ENCODE peak calls at places on chromosomes 11 and 22, in six cellular contexts. One of them, this sample, is unnamed.

GRCh38 chr22:50209893-50210292 is 9.1 kb downstream of the SELENOO start:
- DNase-seq in endodermal cell: peak
- DNase-seq in CD8-positive, alpha-beta memory T cell: peak
- DNase-seq in nephron progenitor cell: peak
- DNase-seq in ELF-1: peak
- DNase-seq in activated CD8-positive, alpha-beta T cell treated with anti-CD3 and anti-CD28 coated beads for 36 hours: peak
- DNase-seq in this sample: peak

GRCh38 chr11:58629857-58630256 is 7.4 kb downstream of the CNTF start:
- DNase-seq in activated CD8-positive, alpha-beta T cell treated with anti-CD3 and anti-CD28 coated beads for 36 hours: peak
- DNase-seq in nephron progenitor cell: no peak
- DNase-seq in ELF-1: peak
- DNase-seq in endodermal cell: peak
- DNase-seq in CD8-positive, alpha-beta memory T cell: no peak
- DNase-seq in this sample: no peak

GRCh38 chr22:30694171-30694637 is 470 bp upstream of the OSBP2 start:
- DNase-seq in endodermal cell: peak
- DNase-seq in activated CD8-positive, alpha-beta T cell treated with anti-CD3 and anti-CD28 coated beads for 36 hours: peak
- DNase-seq in CD8-positive, alpha-beta memory T cell: peak
- DNase-seq in ELF-1: peak
- DNase-seq in nephron progenitor cell: peak
- DNase-seq in this sample: peak

GRCh38 chr11:16612801-16613400 is 125.5 kb upstream of the C11orf58 start:
- DNase-seq in activated CD8-positive, alpha-beta T cell treated with anti-CD3 and anti-CD28 coated beads for 36 hours: no peak
- DNase-seq in CD8-positive, alpha-beta memory T cell: no peak
- DNase-seq in endodermal cell: peak
- DNase-seq in nephron progenitor cell: peak
- DNase-seq in ELF-1: peak
- DNase-seq in this sample: no peak

GRCh38 chr11:74870485-74870884 is 78.4 kb downstream of the XRRA1 start:
- DNase-seq in nephron progenitor cell: no peak
- DNase-seq in ELF-1: peak
- DNase-seq in activated CD8-positive, alpha-beta T cell treated with anti-CD3 and anti-CD28 coated beads for 36 hours: no peak
- DNase-seq in endodermal cell: peak
- DNase-seq in CD8-positive, alpha-beta memory T cell: no peak
- DNase-seq in this sample: no peak

GRCh38 chr11:850777-851762 is 8.4 kb downstream of the TSPAN4 start:
- DNase-seq in activated CD8-positive, alpha-beta T cell treated with anti-CD3 and anti-CD28 coated beads for 36 hours: peak
- DNase-seq in endodermal cell: peak
- DNase-seq in ELF-1: peak
- DNase-seq in nephron progenitor cell: peak
- DNase-seq in CD8-positive, alpha-beta memory T cell: no peak
- DNase-seq in this sample: no peak

GRCh38 chr22:24695958-24696511 is 78.5 kb downstream of the PIWIL3 start:
- DNase-seq in ELF-1: peak
- DNase-seq in nephron progenitor cell: peak
- DNase-seq in endodermal cell: peak
- DNase-seq in CD8-positive, alpha-beta memory T cell: no peak
- DNase-seq in activated CD8-positive, alpha-beta T cell treated with anti-CD3 and anti-CD28 coated beads for 36 hours: no peak
- DNase-seq in this sample: no peak

GRCh38 chr11:73470036-73470624 is 93.9 kb downstream of the RELT start:
- DNase-seq in CD8-positive, alpha-beta memory T cell: no peak
- DNase-seq in ELF-1: no peak
- DNase-seq in endodermal cell: no peak
- DNase-seq in nephron progenitor cell: no peak
- DNase-seq in activated CD8-positive, alpha-beta T cell treated with anti-CD3 and anti-CD28 coated beads for 36 hours: no peak
- DNase-seq in this sample: no peak

GRCh38 chr22:19597399-19597735 is 73.2 kb upstream of the CLDN5 start:
- DNase-seq in CD8-positive, alpha-beta memory T cell: no peak
- DNase-seq in activated CD8-positive, alpha-beta T cell treated with anti-CD3 and anti-CD28 coated beads for 36 hours: peak
- DNase-seq in nephron progenitor cell: no peak
- DNase-seq in ELF-1: no peak
- DNase-seq in endodermal cell: no peak
- DNase-seq in this sample: peak

GRCh38 chr11:3994030-3994640 is 100.5 kb upstream of the RRM1 start:
- DNase-seq in CD8-positive, alpha-beta memory T cell: no peak
- DNase-seq in endodermal cell: no peak
- DNase-seq in ELF-1: no peak
- DNase-seq in nephron progenitor cell: no peak
- DNase-seq in activated CD8-positive, alpha-beta T cell treated with anti-CD3 and anti-CD28 coated beads for 36 hours: no peak
- DNase-seq in this sample: no peak

GRCh38 chr11:117217685-117218084 is 14.2 kb downstream of the PCSK7 start:
- DNase-seq in activated CD8-positive, alpha-beta T cell treated with anti-CD3 and anti-CD28 coated beads for 36 hours: no peak
- DNase-seq in CD8-positive, alpha-beta memory T cell: no peak
- DNase-seq in ELF-1: no peak
- DNase-seq in nephron progenitor cell: no peak
- DNase-seq in endodermal cell: no peak
- DNase-seq in this sample: no peak

GRCh38 chr22:20537325-20537756 is 29.9 kb downstream of the MED15 start:
- DNase-seq in nephron progenitor cell: no peak
- DNase-seq in activated CD8-positive, alpha-beta T cell treated with anti-CD3 and anti-CD28 coated beads for 36 hours: no peak
- DNase-seq in CD8-positive, alpha-beta memory T cell: no peak
- DNase-seq in ELF-1: no peak
- DNase-seq in endodermal cell: no peak
- DNase-seq in this sample: no peak

GRCh38 chr11:1508491-1508891 is 21.9 kb upstream of the MOB2 start:
- DNase-seq in activated CD8-positive, alpha-beta T cell treated with anti-CD3 and anti-CD28 coated beads for 36 hours: no peak
- DNase-seq in ELF-1: no peak
- DNase-seq in CD8-positive, alpha-beta memory T cell: no peak
- DNase-seq in endodermal cell: no peak
- DNase-seq in nephron progenitor cell: no peak
- DNase-seq in this sample: no peak

GRCh38 chr22:23177197-23177596 is 3.1 kb upstream of the BCR start:
- DNase-seq in ELF-1: peak
- DNase-seq in CD8-positive, alpha-beta memory T cell: no peak
- DNase-seq in nephron progenitor cell: no peak
- DNase-seq in endodermal cell: no peak
- DNase-seq in activated CD8-positive, alpha-beta T cell treated with anti-CD3 and anti-CD28 coated beads for 36 hours: no peak
- DNase-seq in this sample: no peak

GRCh38 chr22:24445481-24446290 is 18.3 kb downstream of the ADORA2A start:
- DNase-seq in CD8-positive, alpha-beta memory T cell: no peak
- DNase-seq in nephron progenitor cell: no peak
- DNase-seq in ELF-1: no peak
- DNase-seq in activated CD8-positive, alpha-beta T cell treated with anti-CD3 and anti-CD28 coated beads for 36 hours: peak
- DNase-seq in endodermal cell: peak
- DNase-seq in this sample: no peak

GRCh38 chr11:13664351-13664750 is 4.1 kb upstream of the FAR1 start:
- DNase-seq in endodermal cell: no peak
- DNase-seq in nephron progenitor cell: no peak
- DNase-seq in ELF-1: no peak
- DNase-seq in CD8-positive, alpha-beta memory T cell: no peak
- DNase-seq in activated CD8-positive, alpha-beta T cell treated with anti-CD3 and anti-CD28 coated beads for 36 hours: no peak
- DNase-seq in this sample: no peak

GRCh38 chr11:110169738-110170137 is 76.5 kb downstream of the ZC3H12C start:
- DNase-seq in ELF-1: no peak
- DNase-seq in endodermal cell: no peak
- DNase-seq in CD8-positive, alpha-beta memory T cell: no peak
- DNase-seq in nephron progenitor cell: no peak
- DNase-seq in activated CD8-positive, alpha-beta T cell treated with anti-CD3 and anti-CD28 coated beads for 36 hours: no peak
- DNase-seq in this sample: no peak